ENCODE peak calls at places on chromosome 3, in five cellular contexts. E is HepG2, Z is GM23338, D is endothelial cell of umbilical vein, F is spleen. N is an unnamed sample.

GRCh38 chr3:48034000-48034516 is 17.8 kb upstream of the MAP4 start:
- DNase-seq in D (peak; percentile 66), E (peak; percentile 59), Z (peak; percentile 54), F (no peak), N (no peak)

GRCh38 chr3:16323737-16324136 is 58.7 kb downstream of the OXNAD1 start:
- DNase-seq in Z (no peak), E (no peak), F (no peak), D (no peak), N (no peak)

GRCh38 chr3:77915341-77915740 is 875.4 kb downstream of the ROBO2 start:
- DNase-seq in Z (no peak), F (no peak), E (no peak), D (no peak), N (no peak)

GRCh38 chr3:123758081-123758564 is 126.0 kb downstream of the MYLK start:
- DNase-seq in Z (no peak), D (no peak), E (peak; percentile 89), F (no peak), N (no peak)

GRCh38 chr3:130300888-130301287 is 44.6 kb upstream of the COL6A5 start:
- DNase-seq in Z (no peak), F (no peak), D (no peak), E (no peak), N (no peak)

GRCh38 chr3:36525115-36525711 is 144.9 kb downstream of the STAC start:
- DNase-seq in Z (peak; percentile 8), E (no peak), D (no peak), F (no peak), N (peak; percentile 29)

GRCh38 chr3:12663311-12663935 is 494 bp downstream of the RAF1 start:
- DNase-seq in E (no peak), F (no peak), Z (peak; percentile 51), D (no peak), N (no peak)

GRCh38 chr3:141127344-141128125 is 76.4 kb downstream of the SPSB4 start:
- DNase-seq in Z (no peak), E (no peak), D (no peak), F (no peak), N (peak; percentile 82)

GRCh38 chr3:152688313-152688712 is 146.6 kb upstream of the P2RY1 start:
- DNase-seq in Z (no peak), F (no peak), D (no peak), E (no peak), N (no peak)

GRCh38 chr3:172098698-172099494 is 59.5 kb downstream of the FNDC3B start:
- DNase-seq in E (peak; percentile 89), D (no peak), Z (peak; percentile 80), F (no peak), N (no peak)

GRCh38 chr3:150786791-150787190 is 23.8 kb upstream of the SIAH2 start:
- DNase-seq in D (no peak), E (no peak), F (no peak), Z (no peak), N (no peak)

GRCh38 chr3:312170-312569 is 115.6 kb downstream of the CHL1 start:
- DNase-seq in F (no peak), D (no peak), Z (no peak), E (no peak), N (no peak)

GRCh38 chr3:154090116-154090420 is 31.1 kb upstream of the ARHGEF26 start:
- DNase-seq in F (no peak), E (no peak), D (peak; percentile 67), Z (no peak), N (no peak)

GRCh38 chr3:34858067-34858466 is 781.3 kb upstream of the ARPP21 start:
- DNase-seq in F (no peak), Z (no peak), D (no peak), E (no peak), N (no peak)

GRCh38 chr3:147318900-147319299 is 87.4 kb downstream of the ZIC4 start:
- DNase-seq in Z (peak; percentile 30), F (no peak), D (no peak), E (no peak), N (no peak)

GRCh38 chr3:44114142-44114541 is 127.5 kb upstream of the TOPAZ1 start:
- DNase-seq in F (peak; percentile 81), E (peak; percentile 13), Z (peak; percentile 83), D (peak; percentile 34), N (no peak)

GRCh38 chr3:4750306-4751056 is 228.8 kb upstream of the BHLHE40 start:
- DNase-seq in D (peak; percentile 91), E (peak; percentile 25), F (no peak), Z (no peak), N (no peak)
- TF ChIP-seq POLR2AphosphoS5 in D (no peak), E (no peak), F (no peak), Z (no peak), N (peak; percentile 63)

DNA sequence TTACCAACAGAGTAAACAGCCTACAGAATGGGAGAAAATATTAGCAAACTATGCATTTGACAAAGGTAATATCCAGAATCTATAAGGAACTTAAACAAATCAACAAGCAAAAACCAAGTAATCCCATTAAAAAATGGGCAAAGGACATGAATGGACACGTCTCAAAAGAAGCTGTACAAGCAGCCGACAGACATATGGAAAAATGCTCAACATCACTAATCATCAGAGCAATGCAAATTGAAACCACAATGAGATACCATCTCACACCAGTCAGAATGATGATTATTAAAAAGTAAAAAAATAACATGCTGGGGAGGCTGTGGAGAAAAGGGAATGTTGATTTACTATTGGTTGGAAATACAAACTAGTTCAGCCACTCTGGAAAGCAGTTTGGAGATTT is 30.7 kb upstream of the PPM1L start:
- DNase-seq in D (no peak), E (no peak), F (no peak), Z (no peak), N (no peak)
- H3K4me1 ChIP-seq in D (no peaks in the 10 kb centered on the region), E (no peaks in the 10 kb centered on the region), F (no peaks in the 10 kb centered on the region), Z (no peaks in the 10 kb centered on the region), N (no peaks in the 10 kb centered on the region)

DNA sequence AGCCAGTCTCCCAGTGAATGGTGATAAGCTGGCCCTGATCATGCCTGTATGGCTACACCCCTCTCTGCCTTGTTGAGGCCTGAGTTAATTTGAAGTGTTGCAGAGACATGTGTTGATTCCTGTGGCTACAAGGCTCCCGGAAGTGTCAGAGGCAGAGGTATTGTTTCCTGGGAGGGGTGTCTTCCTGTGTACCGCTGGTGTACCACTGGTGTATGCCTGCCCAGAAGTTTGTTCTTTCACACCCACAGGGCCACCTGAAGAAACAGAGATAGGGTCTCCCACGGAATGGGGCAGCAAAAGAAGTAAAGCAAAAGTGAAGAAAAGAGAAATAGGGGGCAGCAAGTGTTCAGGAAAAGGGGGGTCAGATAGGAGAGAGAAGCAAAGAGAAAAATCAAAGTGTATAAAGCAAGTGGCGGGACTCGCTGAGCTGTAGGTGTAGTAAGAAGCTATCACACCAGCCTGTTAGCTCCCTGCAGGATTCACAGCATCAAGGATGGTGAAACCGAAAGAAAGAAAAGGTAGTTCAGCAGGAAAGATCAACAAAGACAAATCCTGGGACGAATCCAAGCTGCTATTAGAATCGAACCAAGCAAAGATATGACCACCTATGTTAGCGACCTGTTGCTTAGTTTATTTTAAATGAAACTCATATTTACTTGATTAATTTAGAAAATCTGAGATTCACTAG is 36.6 kb upstream of the CD47 start:
- DNase-seq in D (no peak), Z (no peak), F (peak; percentile 79), E (no peak), N (no peak)
- H3K4me3 ChIP-seq in D (no peak overlapping the region), Z (no peak overlapping the region), F (no peak overlapping the region), E (no peak overlapping the region), N (no peak overlapping the region)

DNA sequence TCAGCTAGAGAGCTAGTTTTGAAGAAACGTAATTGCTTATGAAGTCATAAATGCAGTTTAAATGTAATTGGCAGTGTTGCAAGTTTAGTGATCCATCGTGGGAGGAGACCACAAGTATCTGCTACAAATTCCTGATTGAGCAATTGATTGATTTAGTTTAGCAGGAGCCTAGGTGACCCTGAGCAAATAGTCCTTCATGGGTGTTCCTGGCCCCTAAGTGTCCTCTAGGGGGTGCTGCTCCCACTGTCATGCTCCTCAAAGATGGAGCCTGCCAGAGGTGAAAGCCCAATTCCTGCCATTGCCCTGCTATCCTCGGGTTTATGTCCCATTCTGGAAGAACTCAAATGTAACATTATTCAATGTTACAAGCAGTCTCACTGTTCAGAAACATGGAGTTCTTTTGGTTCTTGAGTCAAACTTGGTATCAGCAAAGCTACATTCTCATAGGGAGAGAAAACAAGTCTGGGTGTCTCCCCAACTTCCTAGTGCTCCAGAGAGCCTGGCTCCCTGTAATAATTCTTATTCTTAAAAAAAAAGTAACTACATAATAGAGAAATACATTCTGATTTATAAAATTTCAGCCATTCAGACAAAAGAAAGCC is 29.8 kb upstream of the SENP5 start:
- DNase-seq in D (peak; percentile 56), E (peak; percentile 72), Z (peak; percentile 88), F (peak; percentile 82), N (no peak)
- TF ChIP-seq POLR2AphosphoS5 in D (no peak), E (no peak), Z (no peak), F (no peak), N (no peak)

N was measured in esophagus muscularis mucosa.